ENCODE peak calls at places on chromosomes 5 and 9, in four cellular contexts. Q is tibial nerve, U is A549, O is right lobe of liver. H is an unnamed sample. For H3K4me1, the result is how much of the 10 kb centered on the place peaks cover.

GRCh38 chr5:67244345-67244793 is 47.8 kb upstream of the CD180 start:
- DNase-seq in Q (no peak), U (no peak), O (peak), H (no peak)

GRCh38 chr9:135961811-135962695 is 880 bp upstream of the UBAC1 start:
- DNase-seq in Q (no peak), U (no peak), O (no peak), H (no peak)

GRCh38 chr9:133532937-133533668 is 1.4 kb upstream of the ADAMTSL2 start:
- DNase-seq in Q (peak), U (peak), O (peak), H (no peak)

GRCh38 chr9:4677392-4677791 is 2.0 kb upstream of the CDC37L1 start:
- DNase-seq in Q (no peak), U (no peak), O (no peak), H (no peak)

GRCh38 chr5:159724283-159724682 is 192.0 kb upstream of the ADRA1B start:
- DNase-seq in Q (no peak), U (no peak), O (no peak), H (no peak)

GRCh38 chr5:76372320-76373054 is 30.6 kb upstream of the IQGAP2 start:
- DNase-seq in Q (no peak), U (peak), O (no peak), H (no peak)

GRCh38 chr5:146052780-146053179 is 52.6 kb downstream of the PLAC8L1 start:
- DNase-seq in Q (no peak), U (no peak), O (no peak), H (no peak)

GRCh38 chr5:132487841-132488555 is 2.6 kb downstream of the IRF1 start:
- DNase-seq in Q (no peak), U (no peak), O (no peak), H (no peak)

GRCh38 chr5:177163500-177163899 is 29.9 kb downstream of the NSD1 start:
- DNase-seq in Q (no peak), U (no peak), O (no peak), H (no peak)

GRCh38 chr5:123610209-123610608 is 98.2 kb downstream of the CSNK1G3 start:
- DNase-seq in Q (no peak), U (no peak), O (no peak), H (no peak)

GRCh38 chr9:1231998-1232919 is 182.1 kb downstream of the DMRT2 start:
- DNase-seq in Q (peak), U (peak), O (peak), H (no peak)

GRCh38 chr9:94586814-94587213 is 6.8 kb downstream of the FBP2 start:
- DNase-seq in Q (no peak), U (no peak), O (no peak), H (no peak)

GRCh38 chr5:80116465-80116864 is 81.3 kb downstream of the THBS4 start:
- DNase-seq in Q (no peak), U (no peak), O (no peak), H (no peak)

GRCh38 chr5:58204966-58205365 is 254.9 kb downstream of the PLK2 start:
- DNase-seq in Q (no peak), U (no peak), O (no peak), H (no peak)

GRCh38 chr9:13705913-13706312 is 426.4 kb upstream of the MPDZ start:
- DNase-seq in Q (peak), U (no peak), O (no peak), H (no peak)

GRCh38 chr5:61412344-61412743 is 80.3 kb downstream of the ZSWIM6 start:
- DNase-seq in Q (no peak), U (no peak), O (no peak), H (no peak)
- H3K4me1 ChIP-seq in Q (half or more), U (half or more), O (under half), H (under half)

GRCh38 chr9:15553528-15553898 is 670 bp downstream of the CCDC171 start:
- DNase-seq in Q (no peak), U (no peak), O (no peak), H (no peak)

DNA sequence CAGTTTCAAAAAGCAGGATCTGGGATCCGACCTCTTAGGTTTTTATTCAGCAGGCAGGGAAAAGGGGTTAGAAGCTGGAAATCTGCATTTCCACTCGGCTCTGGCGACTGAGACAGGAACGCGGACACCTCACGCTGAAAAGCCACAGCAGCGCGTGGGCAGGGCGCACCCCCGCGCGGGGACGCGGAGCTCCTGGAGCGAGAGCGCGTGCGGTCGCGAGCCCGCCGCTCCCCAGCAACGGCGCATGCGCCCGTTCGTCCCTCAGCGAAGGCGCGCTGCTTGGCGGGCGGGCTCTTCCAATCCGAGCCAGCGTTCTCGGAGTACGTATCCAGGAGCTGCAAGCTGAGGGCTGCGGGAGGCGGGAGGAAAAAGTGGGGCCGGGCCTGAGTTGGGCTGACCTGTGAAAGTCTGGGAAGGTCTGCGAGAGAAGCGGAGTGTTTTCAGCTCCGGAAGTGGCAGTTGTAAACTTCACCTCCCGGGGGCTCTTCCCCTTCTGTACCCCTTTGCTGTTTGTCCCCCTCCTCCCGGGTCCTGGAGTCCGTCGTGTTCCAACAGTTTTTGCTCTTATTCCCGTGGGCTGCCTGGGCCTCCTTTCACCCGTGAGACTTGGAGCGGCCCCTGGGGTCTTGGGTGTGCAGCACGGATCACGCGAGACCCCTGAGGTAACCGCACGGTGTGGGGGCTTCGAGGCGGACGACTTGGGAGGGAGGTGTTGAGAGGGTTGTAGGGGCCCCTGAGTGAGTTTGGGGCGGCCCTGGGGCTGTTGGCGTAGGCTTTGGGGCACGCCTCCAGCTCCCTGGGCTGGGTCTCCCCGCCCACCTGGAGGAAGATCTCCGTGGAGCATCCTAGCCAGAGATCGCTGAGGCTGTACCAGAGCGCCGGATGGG is at the start of gene CCDC171:
- DNase-seq in Q (peak), U (peak), O (peak), H (peak)
- TF ChIP-seq POLR2A in Q (peak), U (peak), O (peak), H (no peak)

DNA sequence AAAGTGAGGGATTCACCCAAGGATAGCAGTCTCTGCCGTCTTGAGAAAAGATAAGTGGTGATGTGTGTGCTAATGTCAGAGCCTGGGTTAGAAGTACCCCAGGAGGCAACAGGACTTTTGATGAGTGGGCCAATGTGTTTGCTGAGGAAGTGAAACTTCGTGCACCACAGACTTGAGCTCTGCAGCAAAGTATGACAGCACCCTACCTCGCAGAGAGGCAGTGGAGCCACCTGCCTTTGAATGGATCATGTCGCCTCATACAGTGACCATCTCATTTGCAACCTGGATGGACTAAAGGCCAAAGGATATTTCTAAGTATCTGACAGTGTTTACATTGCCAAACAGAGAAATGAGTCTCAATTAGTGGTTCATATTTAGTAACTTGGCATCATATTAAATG is 593.9 kb upstream of the GRAMD2B start:
- DNase-seq in Q (no peak), U (no peak), O (no peak), H (no peak)
- H3K4me1 ChIP-seq in Q (under half), U (under half), O (under half), H (under half)

GRCh38 chr5:142426676-142427364 is 102.0 kb upstream of the SPRY4 start:
- DNase-seq in Q (no peak), U (no peak), O (no peak), H (no peak)
- TF ChIP-seq POLR2A in Q (no peak), U (no peak), O (no peak), H (no peak)

DNA sequence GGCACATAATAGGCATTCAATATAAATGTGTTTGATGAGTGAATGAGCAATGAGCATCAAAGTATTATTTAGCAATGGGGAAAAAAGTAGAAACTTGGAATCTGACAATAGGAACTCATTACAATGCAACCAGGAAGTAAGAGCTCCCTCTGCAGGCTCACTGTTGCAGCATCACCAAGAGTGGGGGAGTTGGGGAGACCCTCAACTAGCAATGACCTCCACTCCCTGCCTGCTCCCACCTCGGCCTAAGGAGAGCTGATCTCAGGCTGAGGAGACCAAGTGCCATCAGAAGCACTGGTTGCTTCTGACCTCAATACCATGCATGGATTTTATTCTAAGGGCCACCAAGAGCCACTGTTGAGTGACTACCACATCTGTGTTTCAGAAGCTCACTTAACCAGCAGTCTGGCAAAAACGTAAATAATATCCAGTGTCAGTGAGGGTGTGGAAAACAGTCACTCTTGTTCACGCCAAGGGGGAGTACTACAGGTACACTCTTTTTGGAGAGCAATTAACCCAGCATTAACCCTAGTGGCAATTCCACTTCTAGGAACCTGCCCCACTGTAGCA is 8.0 kb downstream of the VDAC1 start:
- DNase-seq in Q (no peak), U (no peak), O (no peak), H (no peak)
- H3K4me1 ChIP-seq in Q (half or more), U (half or more), O (under half), H (under half)

GRCh38 chr5:43063731-43064171 is 23.6 kb upstream of the ANXA2R start:
- DNase-seq in Q (no peak), U (no peak), O (no peak), H (no peak)
- TF ChIP-seq POLR2A in Q (no peak), U (no peak), O (no peak), H (no peak)

DNA sequence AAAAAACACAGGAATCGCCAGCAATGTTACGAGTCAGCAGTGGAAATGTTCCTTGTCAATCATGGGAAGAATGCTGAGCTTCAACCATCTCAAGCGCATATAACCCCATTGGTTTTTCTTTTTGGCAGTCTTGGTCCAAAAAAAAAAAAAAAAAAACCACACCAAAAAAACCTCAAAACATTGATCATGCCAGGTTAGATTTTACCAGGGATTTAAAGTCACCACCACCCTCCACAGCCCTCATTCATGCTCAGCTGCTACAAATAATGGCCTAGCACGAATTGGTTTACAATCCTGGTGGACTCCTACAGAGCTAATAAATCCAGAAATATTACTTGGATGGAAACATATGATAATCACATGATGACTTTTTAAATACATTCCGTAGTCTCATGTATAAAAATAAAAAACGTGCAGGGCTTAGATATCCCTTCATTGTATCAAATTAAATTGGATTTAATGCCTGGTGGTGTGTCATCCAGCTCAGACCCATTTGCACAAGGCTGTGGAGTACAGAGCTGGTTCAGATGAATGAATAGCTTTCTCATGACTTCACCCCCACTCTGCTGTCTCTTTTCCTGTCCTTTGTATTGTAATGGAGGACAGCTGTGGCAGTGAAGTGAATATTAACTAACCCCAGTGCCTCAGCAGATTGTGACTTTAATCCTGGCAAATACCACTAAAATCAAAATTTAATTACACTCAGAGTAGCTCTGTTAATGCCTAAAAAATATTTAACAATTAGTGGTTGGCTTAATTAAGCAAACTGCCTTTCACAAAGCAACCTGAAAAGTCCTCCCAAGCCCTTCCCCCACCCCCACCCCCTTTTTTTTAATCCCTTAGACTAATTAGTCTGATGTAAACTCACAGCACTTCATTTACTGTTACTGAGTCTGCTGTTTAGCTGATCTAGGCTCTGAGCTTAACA is 626.5 kb upstream of the ZNF608 start:
- DNase-seq in Q (no peak), U (no peak), O (no peak), H (no peak)
- H3K4me1 ChIP-seq in Q (under half), U (under half), O (under half), H (under half)

GRCh38 chr9:131277673-131278420 is 1.5 kb upstream of the FAM78A start:
- DNase-seq in Q (peak), U (peak), O (peak), H (no peak)

GRCh38 chr9:131274674-131275331 is 1.5 kb downstream of the FAM78A start:
- DNase-seq in Q (peak), U (no peak), O (peak), H (no peak)

GRCh38 chr9:131275332-131276106 is 791 bp downstream of the FAM78A start:
- DNase-seq in Q (no peak), U (no peak), O (peak), H (no peak)

GRCh38 chr9:131276891-131277672 is 772 bp upstream of the FAM78A start:
- DNase-seq in Q (no peak), U (no peak), O (peak), H (no peak)

GRCh38 chr9:131276107-131276888 is at the start of gene FAM78A:
- DNase-seq in Q (no peak), U (no peak), O (peak), H (no peak)
- TF ChIP-seq POLR2A in Q (no peak), U (no peak), O (no peak), H (no peak)

GRCh38 chr5:54663876-54664275 is 146.3 kb downstream of the SNX18 start:
- DNase-seq in Q (peak), U (no peak), O (no peak), H (no peak)

GRCh38 chr5:54669285-54669684 is 151.7 kb downstream of the SNX18 start:
- DNase-seq in Q (no peak), U (no peak), O (no peak), H (no peak)

GRCh38 chr5:54668096-54668495 is 150.5 kb downstream of the SNX18 start:
- DNase-seq in Q (no peak), U (no peak), O (no peak), H (no peak)

GRCh38 chr5:54669845-54670635 is 152.5 kb downstream of the SNX18 start:
- DNase-seq in Q (no peak), U (no peak), O (no peak), H (no peak)

DNA sequence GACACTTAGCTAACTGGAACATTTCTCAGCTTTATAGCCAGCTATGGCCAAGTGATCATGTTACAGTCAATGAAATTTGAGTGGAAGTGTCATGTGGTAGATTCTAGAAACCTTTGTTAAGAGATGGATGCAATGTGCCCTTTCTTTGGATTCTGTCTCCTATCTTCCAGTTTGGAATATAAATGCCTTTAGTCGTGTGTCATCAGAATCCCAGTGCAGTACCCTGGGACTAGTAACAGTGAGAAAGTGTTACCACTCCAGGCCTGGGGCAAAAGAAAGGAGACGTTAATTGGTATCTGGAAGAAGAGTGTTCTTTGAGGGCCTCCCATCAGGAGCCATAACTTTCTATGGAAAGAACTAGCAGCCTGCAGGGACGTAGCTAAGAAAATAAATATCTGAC is 149.6 kb downstream of the SNX18 start:
- DNase-seq in Q (no peak), U (no peak), O (no peak), H (no peak)
- H3K4me1 ChIP-seq in Q (half or more), U (under half), O (under half), H (under half)

DNA sequence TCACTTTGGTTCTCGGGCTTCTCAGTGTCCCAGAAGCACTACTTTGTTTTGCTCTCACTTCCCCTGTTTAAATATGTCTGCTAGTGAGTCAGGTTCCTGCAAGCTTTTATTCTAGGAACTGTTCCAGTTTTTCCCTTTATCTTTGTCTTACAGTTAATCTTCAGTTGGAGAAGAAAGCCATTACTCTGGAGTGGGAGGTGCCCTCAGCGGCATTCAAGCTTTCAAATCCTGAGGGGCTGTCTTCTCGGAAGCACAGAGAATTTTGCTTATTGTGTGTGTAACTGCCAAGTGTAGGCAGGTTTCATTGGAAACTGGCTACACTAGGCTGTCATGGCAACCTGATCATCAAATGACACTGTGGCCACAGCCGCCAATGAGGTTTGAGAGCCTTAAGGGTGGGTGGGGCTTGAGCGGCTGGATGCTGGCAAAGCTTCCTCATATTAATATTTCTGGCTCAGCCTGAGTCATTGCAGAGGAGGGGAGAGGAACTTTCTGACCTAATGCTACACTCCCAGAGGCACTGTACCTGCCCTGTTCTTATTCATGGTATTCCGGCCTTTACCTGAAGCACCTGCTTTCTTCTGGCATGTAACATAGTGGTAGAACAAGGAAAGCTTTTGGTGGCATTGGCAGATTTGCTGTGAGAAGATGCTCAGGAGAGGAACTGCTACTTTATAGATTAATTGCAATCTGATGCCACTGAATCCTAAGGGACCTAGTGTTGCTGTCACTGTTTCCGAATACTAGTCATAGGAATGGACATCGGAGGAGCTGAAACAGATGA is 26.3 kb downstream of the SLC25A25 start:
- DNase-seq in Q (peak), U (peak), O (peak), H (peak)
- TF ChIP-seq POLR2A in Q (peak), U (no peak), O (no peak), H (peak)